ENCODE peak calls at places on chromosomes 3 and 15, in four cellular contexts. One of them, this sample, is unnamed.

GRCh38 chr15:45635191-45635638 is 386 bp downstream of the SQOR start:
- DNase-seq in tibial nerve: peak; percentile 38
- DNase-seq in GM20000: peak; percentile 65
- DNase-seq in stimulated activated CD4-positive, alpha-beta T cell treated with anti-CD3 and anti-CD28 coated beads, Interleukin-1b, Interleukin-23, amount 100 ng/mL, for 24 hours: peak; percentile 44
- DNase-seq in this sample: no peak

GRCh38 chr15:66369773-66370651 is 13.5 kb upstream of the TIPIN start:
- DNase-seq in GM20000: peak; percentile 52
- DNase-seq in stimulated activated CD4-positive, alpha-beta T cell treated with anti-CD3 and anti-CD28 coated beads, Interleukin-1b, Interleukin-23, amount 100 ng/mL, for 24 hours: no peak
- DNase-seq in tibial nerve: no peak
- DNase-seq in this sample: no peak

GRCh38 chr15:78072080-78072892 is 5.2 kb downstream of the TBC1D2B start:
- DNase-seq in GM20000: no peak
- DNase-seq in tibial nerve: no peak
- DNase-seq in stimulated activated CD4-positive, alpha-beta T cell treated with anti-CD3 and anti-CD28 coated beads, Interleukin-1b, Interleukin-23, amount 100 ng/mL, for 24 hours: no peak
- DNase-seq in this sample: no peak

GRCh38 chr15:67178569-67179210 is 75.8 kb downstream of the AAGAB start:
- DNase-seq in stimulated activated CD4-positive, alpha-beta T cell treated with anti-CD3 and anti-CD28 coated beads, Interleukin-1b, Interleukin-23, amount 100 ng/mL, for 24 hours: no peak
- DNase-seq in tibial nerve: no peak
- DNase-seq in GM20000: no peak
- DNase-seq in this sample: no peak

GRCh38 chr15:95291878-95292472 is 1038.5 kb upstream of the NR2F2 start:
- DNase-seq in GM20000: peak; percentile 25
- DNase-seq in tibial nerve: no peak
- DNase-seq in stimulated activated CD4-positive, alpha-beta T cell treated with anti-CD3 and anti-CD28 coated beads, Interleukin-1b, Interleukin-23, amount 100 ng/mL, for 24 hours: no peak
- DNase-seq in this sample: no peak

GRCh38 chr3:34919025-34919424 is 720.3 kb upstream of the ARPP21 start:
- DNase-seq in stimulated activated CD4-positive, alpha-beta T cell treated with anti-CD3 and anti-CD28 coated beads, Interleukin-1b, Interleukin-23, amount 100 ng/mL, for 24 hours: no peak
- DNase-seq in tibial nerve: no peak
- DNase-seq in GM20000: no peak
- DNase-seq in this sample: no peak

GRCh38 chr3:13277130-13277783 is 142.9 kb downstream of the NUP210 start:
- DNase-seq in stimulated activated CD4-positive, alpha-beta T cell treated with anti-CD3 and anti-CD28 coated beads, Interleukin-1b, Interleukin-23, amount 100 ng/mL, for 24 hours: no peak
- DNase-seq in GM20000: no peak
- DNase-seq in tibial nerve: no peak
- DNase-seq in this sample: no peak

GRCh38 chr15:51917493-51917892 is 54.1 kb downstream of the LEO1 start:
- DNase-seq in GM20000: no peak
- DNase-seq in tibial nerve: no peak
- DNase-seq in stimulated activated CD4-positive, alpha-beta T cell treated with anti-CD3 and anti-CD28 coated beads, Interleukin-1b, Interleukin-23, amount 100 ng/mL, for 24 hours: no peak
- DNase-seq in this sample: no peak

GRCh38 chr3:31533169-31533870 is 595 bp downstream of the STT3B start:
- DNase-seq in GM20000: peak; percentile 39
- DNase-seq in stimulated activated CD4-positive, alpha-beta T cell treated with anti-CD3 and anti-CD28 coated beads, Interleukin-1b, Interleukin-23, amount 100 ng/mL, for 24 hours: peak; percentile 31
- DNase-seq in tibial nerve: peak; percentile 20
- DNase-seq in this sample: no peak

GRCh38 chr3:151086484-151087456 is 1.3 kb downstream of the MED12L start:
- DNase-seq in tibial nerve: peak; percentile 39
- DNase-seq in stimulated activated CD4-positive, alpha-beta T cell treated with anti-CD3 and anti-CD28 coated beads, Interleukin-1b, Interleukin-23, amount 100 ng/mL, for 24 hours: peak; percentile 50
- DNase-seq in GM20000: peak; percentile 87
- DNase-seq in this sample: no peak